ENCODE peak calls at places on chromosomes 11 and 22, in five cellular contexts. One of them, this sample, is unnamed.

GRCh38 chr11:64759722-64760719 is at the start of gene PYGM:
- DNase-seq in mesenchymal stem cell: peak
- DNase-seq in neuronal stem cell: peak
- DNase-seq in H1: peak
- DNase-seq in trophoblast cell: no peak
- DNase-seq in this sample: peak

GRCh38 chr11:134331565-134332188 is at the start of gene GLB1L2:
- DNase-seq in mesenchymal stem cell: peak
- DNase-seq in neuronal stem cell: peak
- DNase-seq in H1: peak
- DNase-seq in trophoblast cell: peak
- DNase-seq in this sample: peak

GRCh38 chr11:114553642-114554041 is 6.0 kb downstream of the NXPE1 start:
- DNase-seq in mesenchymal stem cell: no peak
- DNase-seq in neuronal stem cell: no peak
- DNase-seq in H1: no peak
- DNase-seq in trophoblast cell: peak
- DNase-seq in this sample: no peak

GRCh38 chr11:45089845-45090499 is 56.5 kb upstream of the PRDM11 start:
- DNase-seq in mesenchymal stem cell: peak
- DNase-seq in neuronal stem cell: no peak
- DNase-seq in H1: no peak
- DNase-seq in trophoblast cell: no peak
- DNase-seq in this sample: peak

GRCh38 chr22:24190566-24191208 is 9.4 kb downstream of the SUSD2 start:
- DNase-seq in mesenchymal stem cell: no peak
- DNase-seq in neuronal stem cell: no peak
- DNase-seq in H1: no peak
- DNase-seq in trophoblast cell: no peak
- DNase-seq in this sample: no peak

GRCh38 chr11:66247801-66248200 is 20.6 kb upstream of the RAB1B start:
- DNase-seq in mesenchymal stem cell: no peak
- DNase-seq in neuronal stem cell: no peak
- DNase-seq in H1: no peak
- DNase-seq in trophoblast cell: no peak
- DNase-seq in this sample: no peak

GRCh38 chr11:94563176-94563847 is 3.9 kb upstream of the PIWIL4 start:
- DNase-seq in mesenchymal stem cell: peak
- DNase-seq in neuronal stem cell: no peak
- DNase-seq in H1: no peak
- DNase-seq in trophoblast cell: no peak
- DNase-seq in this sample: no peak

GRCh38 chr11:66607126-66607834 is 9.2 kb upstream of the RBM14 start:
- DNase-seq in mesenchymal stem cell: no peak
- DNase-seq in neuronal stem cell: no peak
- DNase-seq in H1: no peak
- DNase-seq in trophoblast cell: no peak
- DNase-seq in this sample: no peak

GRCh38 chr11:73977856-73978519 is 4.7 kb downstream of the UCP2 start:
- DNase-seq in mesenchymal stem cell: no peak
- DNase-seq in neuronal stem cell: no peak
- DNase-seq in H1: no peak
- DNase-seq in trophoblast cell: no peak
- DNase-seq in this sample: no peak

GRCh38 chr11:110130642-110131238 is 37.5 kb downstream of the ZC3H12C start:
- DNase-seq in mesenchymal stem cell: no peak
- DNase-seq in neuronal stem cell: peak
- DNase-seq in H1: no peak
- DNase-seq in trophoblast cell: no peak
- DNase-seq in this sample: peak

GRCh38 chr11:44525473-44526252 is 39.8 kb upstream of the CD82 start:
- DNase-seq in mesenchymal stem cell: no peak
- DNase-seq in neuronal stem cell: no peak
- DNase-seq in H1: no peak
- DNase-seq in trophoblast cell: no peak
- DNase-seq in this sample: no peak

GRCh38 chr22:35563211-35563610 is 22.6 kb downstream of the RASD2 start:
- DNase-seq in mesenchymal stem cell: no peak
- DNase-seq in neuronal stem cell: no peak
- DNase-seq in H1: no peak
- DNase-seq in trophoblast cell: no peak
- DNase-seq in this sample: no peak

GRCh38 chr22:30324008-30324730 is 2.6 kb downstream of the TBC1D10A start:
- DNase-seq in mesenchymal stem cell: peak
- DNase-seq in neuronal stem cell: no peak
- DNase-seq in H1: no peak
- DNase-seq in trophoblast cell: no peak
- DNase-seq in this sample: no peak

GRCh38 chr11:105757107-105757506 is 147.2 kb downstream of the GRIA4 start:
- DNase-seq in mesenchymal stem cell: no peak
- DNase-seq in neuronal stem cell: no peak
- DNase-seq in H1: no peak
- DNase-seq in trophoblast cell: no peak
- DNase-seq in this sample: no peak

GRCh38 chr22:38452373-38453064 is 2.5 kb downstream of the KCNJ4 start:
- DNase-seq in mesenchymal stem cell: no peak
- DNase-seq in neuronal stem cell: no peak
- DNase-seq in H1: no peak
- DNase-seq in trophoblast cell: no peak
- DNase-seq in this sample: no peak

GRCh38 chr11:103494491-103494890 is 385.3 kb downstream of the DYNC2H1 start:
- DNase-seq in mesenchymal stem cell: no peak
- DNase-seq in neuronal stem cell: no peak
- DNase-seq in H1: no peak
- DNase-seq in trophoblast cell: no peak
- DNase-seq in this sample: no peak

GRCh38 chr11:209275-210121 is 2.0 kb downstream of the RIC8A start:
- DNase-seq in mesenchymal stem cell: peak
- DNase-seq in neuronal stem cell: no peak
- DNase-seq in H1: no peak
- DNase-seq in trophoblast cell: no peak
- DNase-seq in this sample: no peak

GRCh38 chr11:76025068-76025467 is 181.2 kb downstream of the WNT11 start:
- DNase-seq in mesenchymal stem cell: peak
- DNase-seq in neuronal stem cell: no peak
- DNase-seq in H1: no peak
- DNase-seq in trophoblast cell: no peak
- DNase-seq in this sample: no peak

GRCh38 chr11:83364500-83365059 is 78.4 kb upstream of the CCDC90B start:
- DNase-seq in mesenchymal stem cell: no peak
- DNase-seq in neuronal stem cell: no peak
- DNase-seq in H1: no peak
- DNase-seq in trophoblast cell: no peak
- DNase-seq in this sample: no peak
- H2BK5ac ChIP-seq in mesenchymal stem cell: no peak
- H2BK5ac ChIP-seq in neuronal stem cell: no peak
- H2BK5ac ChIP-seq in H1: peak
- H2BK5ac ChIP-seq in trophoblast cell: no peak
- H2BK5ac ChIP-seq in this sample: no peak

GRCh38 chr11:119482561-119483001 is 59.6 kb upstream of the THY1 start:
- DNase-seq in mesenchymal stem cell: no peak
- DNase-seq in neuronal stem cell: no peak
- DNase-seq in H1: peak
- DNase-seq in trophoblast cell: no peak
- DNase-seq in this sample: peak
- H3K4me2 ChIP-seq in mesenchymal stem cell: no peak
- H3K4me2 ChIP-seq in neuronal stem cell: no peak
- H3K4me2 ChIP-seq in H1: no peak
- H3K4me2 ChIP-seq in trophoblast cell: no peak
- H3K4me2 ChIP-seq in this sample: no peak

GRCh38 chr22:45667486-45667885 is 4.1 kb upstream of the ATXN10 start:
- DNase-seq in mesenchymal stem cell: no peak
- DNase-seq in neuronal stem cell: no peak
- DNase-seq in H1: no peak
- DNase-seq in trophoblast cell: no peak
- DNase-seq in this sample: no peak

GRCh38 chr22:45671783-45672563 is at the start of gene ATXN10:
- DNase-seq in mesenchymal stem cell: peak
- DNase-seq in neuronal stem cell: peak
- DNase-seq in H1: peak
- DNase-seq in trophoblast cell: peak
- DNase-seq in this sample: peak

GRCh38 chr22:45672564-45673481 is 1.2 kb downstream of the ATXN10 start:
- DNase-seq in mesenchymal stem cell: no peak
- DNase-seq in neuronal stem cell: no peak
- DNase-seq in H1: no peak
- DNase-seq in trophoblast cell: no peak
- DNase-seq in this sample: no peak

GRCh38 chr22:45673482-45674175 is 2.0 kb downstream of the ATXN10 start:
- DNase-seq in mesenchymal stem cell: no peak
- DNase-seq in neuronal stem cell: no peak
- DNase-seq in H1: no peak
- DNase-seq in trophoblast cell: no peak
- DNase-seq in this sample: no peak

GRCh38 chr22:45671051-45671782 is 417 bp upstream of the ATXN10 start:
- DNase-seq in mesenchymal stem cell: peak
- DNase-seq in neuronal stem cell: peak
- DNase-seq in H1: no peak
- DNase-seq in trophoblast cell: no peak
- DNase-seq in this sample: peak
- H4K8ac ChIP-seq in mesenchymal stem cell: peak
- H4K8ac ChIP-seq in neuronal stem cell: peak
- H4K8ac ChIP-seq in H1: peak
- H4K8ac ChIP-seq in trophoblast cell: peak
- H4K8ac ChIP-seq in this sample: no peak

GRCh38 chr11:12237381-12237784 is 127.0 kb downstream of the MICAL2 start:
- DNase-seq in mesenchymal stem cell: peak
- DNase-seq in neuronal stem cell: no peak
- DNase-seq in H1: no peak
- DNase-seq in trophoblast cell: no peak
- DNase-seq in this sample: no peak

GRCh38 chr11:12236744-12237101 is 126.3 kb downstream of the MICAL2 start:
- DNase-seq in mesenchymal stem cell: no peak
- DNase-seq in neuronal stem cell: no peak
- DNase-seq in H1: no peak
- DNase-seq in trophoblast cell: no peak
- DNase-seq in this sample: no peak

GRCh38 chr11:12235549-12235944 is 125.2 kb downstream of the MICAL2 start:
- DNase-seq in mesenchymal stem cell: peak
- DNase-seq in neuronal stem cell: no peak
- DNase-seq in H1: no peak
- DNase-seq in trophoblast cell: no peak
- DNase-seq in this sample: no peak

GRCh38 chr11:12235080-12235479 is 124.7 kb downstream of the MICAL2 start:
- DNase-seq in mesenchymal stem cell: no peak
- DNase-seq in neuronal stem cell: no peak
- DNase-seq in H1: no peak
- DNase-seq in trophoblast cell: no peak
- DNase-seq in this sample: no peak

GRCh38 chr11:12235945-12236743 is 125.8 kb downstream of the MICAL2 start:
- DNase-seq in mesenchymal stem cell: peak
- DNase-seq in neuronal stem cell: peak
- DNase-seq in H1: no peak
- DNase-seq in trophoblast cell: no peak
- DNase-seq in this sample: no peak
- H2BK5ac ChIP-seq in mesenchymal stem cell: peak
- H2BK5ac ChIP-seq in neuronal stem cell: no peak
- H2BK5ac ChIP-seq in H1: no peak
- H2BK5ac ChIP-seq in trophoblast cell: peak
- H2BK5ac ChIP-seq in this sample: no peak

This sample was measured in H9.